ENCODE peak calls at places on chromosomes 2 and 18, in five cellular contexts. L is A549, Y is tibial nerve, I is HFF-Myc, X is AG09309. V is an unnamed sample.

GRCh38 chr2:219538488-219539294 is 4.9 kb downstream of the CHPF start:
- DNase-seq in X (no peak), I (no peak), L (no peak), Y (no peak), V (no peak)

GRCh38 chr2:80392446-80392845 is 87.9 kb upstream of the LRRTM1 start:
- DNase-seq in I (no peak), Y (no peak), X (no peak), L (no peak), V (no peak)

GRCh38 chr2:1824202-1824905 is 80.0 kb upstream of the PXDN start:
- DNase-seq in I (no peak), Y (no peak), X (no peak), L (no peak), V (no peak)

GRCh38 chr2:127991742-127992141 is 36.1 kb downstream of the SAP130 start:
- DNase-seq in Y (no peak), L (no peak), I (no peak), X (no peak), V (no peak)

GRCh38 chr2:38171208-38171858 is 95.4 kb upstream of the CYP1B1 start:
- DNase-seq in X (no peak), I (no peak), Y (no peak), L (no peak), V (no peak)

GRCh38 chr2:206424134-206424533 is 19.2 kb upstream of the ADAM23 start:
- DNase-seq in L (no peak), I (no peak), Y (no peak), X (no peak), V (no peak)

GRCh38 chr2:135791418-135792190 is 45.4 kb downstream of the LCT start:
- DNase-seq in L (no peak), I (no peak), Y (no peak), X (no peak), V (no peak)

GRCh38 chr18:30457156-30457555 is 585.4 kb downstream of the DSC3 start:
- DNase-seq in I (no peak), Y (no peak), X (no peak), L (no peak), V (peak)

GRCh38 chr2:224163573-224164307 is 124.7 kb upstream of the SERPINE2 start:
- DNase-seq in I (no peak), Y (no peak), L (peak), X (no peak), V (no peak)

GRCh38 chr18:74499633-74500032 is 3.5 kb downstream of the CNDP2 start:
- DNase-seq in L (no peak), I (no peak), Y (peak), X (no peak), V (peak)

GRCh38 chr2:241742320-241742939 is 8.0 kb downstream of the D2HGDH start:
- DNase-seq in Y (no peak), I (no peak), L (no peak), X (no peak), V (no peak)

GRCh38 chr2:28643911-28644334 is 107.7 kb upstream of the PPP1CB start:
- DNase-seq in X (peak), L (no peak), I (no peak), Y (no peak), V (no peak)

GRCh38 chr2:202039278-202040100 is 5.8 kb downstream of the FZD7 start:
- DNase-seq in Y (no peak), X (no peak), L (no peak), I (no peak), V (no peak)

GRCh38 chr2:139281124-139281523 is 500.9 kb upstream of the NXPH2 start:
- DNase-seq in L (no peak), I (no peak), X (no peak), Y (no peak), V (no peak)

GRCh38 chr2:179272406-179273192 is 8.0 kb upstream of the SESTD1 start:
- DNase-seq in L (peak), I (no peak), X (peak), Y (no peak), V (no peak)

GRCh38 chr2:192201116-192201515 is 6.4 kb upstream of the TMEFF2 start:
- DNase-seq in Y (no peak), L (no peak), X (no peak), I (no peak), V (no peak)

GRCh38 chr18:48184118-48184517 is 225.1 kb downstream of the ZBTB7C start:
- DNase-seq in I (no peak), L (no peak), X (peak), Y (peak), V (no peak)

GRCh38 chr2:33363599-33364300 is 112.7 kb upstream of the RASGRP3 start:
- DNase-seq in X (peak), L (no peak), I (no peak), Y (no peak), V (no peak)

GRCh38 chr2:107437265-107437664 is 389.4 kb upstream of the RGPD4 start:
- DNase-seq in Y (no peak), X (no peak), I (no peak), L (no peak), V (no peak)

GRCh38 chr18:25434771-25435461 is 83.0 kb upstream of the ZNF521 start:
- DNase-seq in Y (no peak), I (no peak), L (no peak), X (no peak), V (no peak)

GRCh38 chr18:24543408-24544140 is 83.1 kb downstream of the HRH4 start:
- DNase-seq in Y (no peak), X (no peak), L (no peak), I (no peak), V (no peak)

GRCh38 chr2:233387667-233388528 is 33.6 kb downstream of the DGKD start:
- DNase-seq in L (peak), X (peak), Y (peak), I (peak), V (no peak)

GRCh38 chr2:23375448-23375847 is 9.5 kb upstream of the KLHL29 start:
- DNase-seq in L (peak), I (no peak), Y (no peak), X (no peak), V (peak)

GRCh38 chr2:104867351-104868080 is 13.6 kb downstream of the POU3F3 start:
- DNase-seq in Y (no peak), I (no peak), X (no peak), L (no peak), V (no peak)

DNA sequence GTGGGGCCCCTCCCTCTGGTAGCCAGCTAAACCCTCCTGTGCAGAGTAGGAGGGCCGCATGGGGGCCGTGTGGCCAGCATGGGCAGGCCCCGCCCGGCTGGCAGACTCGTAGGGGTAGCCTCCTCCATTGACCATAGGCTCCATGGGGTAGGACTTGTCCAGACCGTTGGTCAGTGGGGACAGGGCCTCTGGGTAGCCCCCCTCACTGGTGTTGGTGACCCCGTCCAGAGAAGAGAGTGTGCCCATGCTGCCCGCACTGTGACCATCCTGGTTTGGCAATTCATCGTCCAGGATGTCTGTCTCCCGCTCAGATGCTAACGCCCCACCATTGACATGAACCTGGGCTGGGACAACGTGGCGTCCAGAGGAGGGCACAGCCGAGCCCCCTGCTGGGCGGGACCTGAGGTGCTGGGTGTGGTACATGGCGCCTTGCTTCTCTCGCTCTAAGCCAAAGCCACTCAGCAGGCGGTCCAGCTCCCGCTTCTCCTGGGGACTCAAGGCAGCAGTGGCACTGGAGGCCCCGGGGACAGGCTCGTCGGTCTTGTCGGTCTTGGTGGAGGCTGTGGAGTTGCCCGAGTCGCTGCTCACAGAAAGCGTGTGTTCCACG is 154.3 kb downstream of the TNS1 start:
- DNase-seq in I (no peak), X (no peak), Y (no peak), L (no peak), V (no peak)
- TF ChIP-seq CTCF in I (no peak), X (no peak), Y (no peak), L (no peak), V (no peak)

DNA sequence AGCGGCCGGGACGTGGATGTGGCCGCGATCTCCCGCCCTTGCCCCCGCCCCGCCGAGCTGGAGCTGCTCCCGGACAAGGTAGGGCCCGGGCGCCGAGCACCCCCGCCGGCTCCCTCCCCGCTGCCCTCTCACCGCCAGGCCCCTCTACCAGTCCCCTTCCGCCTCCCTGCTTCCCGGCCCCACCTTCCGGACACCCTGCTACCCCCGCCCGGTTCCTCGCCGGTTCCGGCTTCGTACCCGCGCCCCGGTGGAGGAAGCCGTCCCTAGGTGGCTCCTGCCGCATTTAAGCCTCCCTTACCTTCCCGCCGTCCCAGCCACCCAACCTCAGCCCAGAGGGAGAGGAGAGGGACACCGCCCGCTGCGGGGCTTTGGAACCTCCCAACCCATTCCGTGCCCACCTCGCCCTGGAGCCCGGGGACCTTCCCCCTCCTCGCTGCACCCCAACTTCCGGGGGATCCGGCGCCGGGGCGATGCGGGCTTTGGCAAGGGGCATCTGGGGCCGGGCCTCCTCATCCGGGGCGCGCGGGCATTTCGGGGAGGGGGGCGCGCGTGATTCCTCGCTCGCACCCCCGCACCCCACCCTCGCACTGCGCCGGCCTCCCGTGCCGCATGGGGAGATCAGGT is 475 bp downstream of the B3GNT2 start:
- DNase-seq in L (peak), Y (no peak), I (no peak), X (no peak), V (peak)
- TF ChIP-seq CTCF in L (no peak), Y (no peak), I (no peak), X (no peak), V (no peak)

DNA sequence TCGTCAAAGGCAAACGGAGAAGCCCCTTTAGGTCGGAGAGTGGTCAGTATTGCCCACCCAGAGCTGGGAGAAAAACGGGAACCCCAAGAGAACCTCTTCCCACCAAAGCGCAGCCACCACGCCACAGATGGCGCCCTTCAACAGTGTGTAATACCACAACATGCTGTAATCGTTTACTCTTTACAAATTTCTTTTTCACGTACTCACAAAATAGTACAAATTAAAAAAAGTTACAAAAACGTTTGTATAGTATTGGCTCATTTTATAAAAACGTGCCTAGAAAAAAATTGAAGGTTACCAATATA is 811 bp upstream of the NFE2L2 start:
- DNase-seq in L (no peak), Y (peak), X (no peak), I (no peak), V (no peak)
- TF ChIP-seq CTCF in L (peak), Y (no peak), X (peak), I (no peak), V (no peak)

DNA sequence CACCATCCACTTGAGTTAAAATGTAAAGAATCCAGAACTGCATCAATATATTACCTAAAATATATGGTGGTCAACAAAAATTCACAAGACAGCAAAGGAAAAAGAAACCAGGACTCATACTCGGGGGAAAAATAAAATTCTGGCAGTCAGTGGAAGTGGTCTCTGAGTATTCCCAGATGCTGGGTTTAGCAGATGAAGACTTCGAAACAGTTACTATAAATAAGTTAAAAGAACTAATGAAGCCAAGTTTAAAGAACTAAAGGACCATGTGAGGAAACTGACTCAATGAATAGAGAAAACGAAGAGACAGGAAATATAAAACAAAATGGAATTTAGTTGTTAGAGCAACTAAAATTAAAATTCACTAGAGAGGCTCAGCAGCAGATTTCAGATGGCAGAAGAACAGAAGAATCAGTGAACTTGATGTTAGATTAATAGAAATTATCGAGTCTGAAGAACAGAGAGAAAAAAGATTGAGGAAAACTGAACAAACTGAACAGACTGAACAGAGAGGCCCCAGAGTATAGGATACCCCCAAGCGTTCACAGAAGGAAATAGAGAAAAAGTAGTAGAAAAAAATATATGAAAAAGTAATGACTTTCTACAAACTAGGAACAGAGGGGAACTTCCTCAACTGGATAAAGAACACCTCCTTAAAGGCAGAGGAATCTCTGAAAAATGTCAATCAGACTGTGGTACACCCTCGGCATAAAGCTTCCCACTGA is 27.9 kb downstream of the MGAT4A start:
- DNase-seq in I (no peak), Y (no peak), L (no peak), X (no peak), V (no peak)
- TF ChIP-seq CTCF in I (no peak), Y (no peak), L (no peak), X (no peak), V (no peak)

DNA sequence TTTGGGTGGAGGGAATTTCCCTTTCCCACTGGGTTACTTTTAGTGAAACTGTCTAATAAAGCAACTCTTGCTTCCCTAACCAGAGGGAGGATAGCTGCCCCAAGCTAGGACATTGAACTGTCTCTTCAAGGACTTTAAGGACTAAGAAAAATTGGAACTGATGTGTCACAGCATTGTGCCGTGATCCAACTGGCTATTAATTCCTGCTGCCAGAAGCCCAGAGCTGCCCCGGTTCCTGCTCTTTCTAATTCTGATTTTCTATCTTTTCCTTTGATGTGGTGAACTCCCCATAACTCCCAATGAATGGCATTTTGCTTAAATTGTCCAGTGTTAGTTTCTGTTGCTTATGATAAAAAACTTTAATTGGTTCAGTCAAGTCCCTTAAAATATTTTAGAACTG is 19.9 kb upstream of the EFR3B start:
- DNase-seq in L (no peak), I (no peak), Y (no peak), X (no peak), V (no peak)
- TF ChIP-seq CTCF in L (no peak), I (no peak), Y (no peak), X (no peak), V (no peak)

GRCh38 chr2:53715568-53715967 is 52.0 kb upstream of the CHAC2 start:
- DNase-seq in L (peak), I (no peak), Y (no peak), X (no peak), V (no peak)
- TF ChIP-seq CTCF in L (peak), I (peak), Y (no peak), X (peak), V (peak)

DNA sequence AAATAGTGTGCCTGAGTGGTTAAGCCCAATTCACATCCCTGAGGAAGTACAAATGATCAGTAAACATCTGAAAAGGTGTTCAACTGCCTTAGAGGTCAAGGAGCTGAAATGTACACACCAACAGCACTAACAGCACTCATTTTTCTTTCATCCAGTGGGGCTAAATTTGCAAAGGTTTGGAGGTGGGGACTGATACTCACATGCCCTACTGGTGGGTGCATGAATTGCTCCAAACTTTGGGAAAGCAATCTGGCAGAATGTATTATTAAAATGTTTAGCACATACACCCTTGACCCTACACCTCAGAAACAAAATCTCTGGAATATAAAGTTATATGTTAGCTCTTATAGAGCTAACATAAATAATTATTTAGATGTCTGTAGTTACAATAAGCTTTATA is 19.0 kb upstream of the FAM178B start:
- DNase-seq in X (no peak), Y (no peak), L (peak), I (peak), V (peak)
- TF ChIP-seq CTCF in X (peak), Y (no peak), L (no peak), I (peak), V (peak)

GRCh38 chr2:232292395-232293154 is 86.0 kb upstream of the ALPP start:
- DNase-seq in I (peak), L (peak), X (peak), Y (peak), V (peak)
- TF ChIP-seq CTCF in I (peak), L (peak), X (peak), Y (peak), V (peak)

GRCh38 chr18:5604778-5605177 is 61.0 kb upstream of the EPB41L3 start:
- DNase-seq in Y (no peak), L (no peak), I (no peak), X (no peak), V (no peak)
- TF ChIP-seq CTCF in Y (no peak), L (no peak), I (no peak), X (no peak), V (no peak)

GRCh38 chr18:22368066-22368465 is 49.6 kb downstream of the CTAGE1 start:
- DNase-seq in X (no peak), I (no peak), L (no peak), Y (no peak), V (no peak)

GRCh38 chr18:22363867-22364463 is 53.8 kb downstream of the CTAGE1 start:
- DNase-seq in X (no peak), Y (no peak), I (no peak), L (no peak), V (no peak)
- TF ChIP-seq CTCF in X (peak), Y (no peak), I (no peak), L (no peak), V (no peak)